ENCODE peak calls at places on chromosomes 2 and 18, in four cellular contexts. X, P, R and O are unnamed samples.

GRCh38 chr2:105812180-105813044 is 67.7 kb downstream of the NCK2 start:
- DNase-seq in X (peak), P (no peak), R (peak), O (peak)

GRCh38 chr18:51559902-51560287 is 362.4 kb upstream of the MEX3C start:
- DNase-seq in X (no peak), P (peak), R (no peak), O (no peak)

GRCh38 chr2:80874374-80874773 is 569.8 kb upstream of the LRRTM1 start:
- DNase-seq in X (no peak), P (no peak), R (no peak), O (no peak)

GRCh38 chr2:184597571-184597980 is 753 bp upstream of the ZNF804A start:
- DNase-seq in X (peak), P (no peak), R (no peak), O (peak)

GRCh38 chr2:159613515-159614336 is 2.6 kb downstream of the BAZ2B start:
- DNase-seq in X (no peak), P (peak), R (no peak), O (peak)

GRCh38 chr2:71498261-71498701 is 44.9 kb downstream of the DYSF start:
- DNase-seq in X (no peak), P (peak), R (no peak), O (peak)

GRCh38 chr2:102792538-102793208 is 30.8 kb downstream of the TMEM182 start:
- DNase-seq in X (no peak), P (no peak), R (no peak), O (no peak)

GRCh38 chr2:73418343-73418742 is 32.7 kb downstream of the ALMS1 start:
- DNase-seq in X (no peak), P (peak), R (peak), O (peak)

GRCh38 chr18:48902023-48902855 is 48.5 kb downstream of the SMAD7 start:
- DNase-seq in X (no peak), P (peak), R (peak), O (peak)

GRCh38 chr2:31937741-31938140 is 73.1 kb downstream of the MEMO1 start:
- DNase-seq in X (no peak), P (no peak), R (no peak), O (no peak)

GRCh38 chr2:119810039-119810630 is 50.4 kb downstream of the PTPN4 start:
- DNase-seq in X (no peak), P (no peak), R (no peak), O (no peak)

GRCh38 chr2:64284751-64285150 is 140.5 kb upstream of the PELI1 start:
- DNase-seq in X (no peak), P (no peak), R (no peak), O (no peak)

GRCh38 chr2:98452396-98453027 is 7.9 kb downstream of the INPP4A start:
- DNase-seq in X (no peak), P (no peak), R (no peak), O (no peak)

GRCh38 chr2:29614295-29614830 is 307.0 kb downstream of the ALK start:
- DNase-seq in X (no peak), P (no peak), R (no peak), O (no peak)

GRCh38 chr2:11679491-11680130 is 9.6 kb upstream of the NTSR2 start:
- DNase-seq in X (no peak), P (no peak), R (peak), O (no peak)

GRCh38 chr2:186862869-186863709 is 14.1 kb upstream of the ZSWIM2 start:
- DNase-seq in X (peak), P (peak), R (no peak), O (peak)